ENCODE peak calls at places on chromosomes 7 and 10, in four cellular contexts. X is GM12878, S is HepG2, C is HCT116. Q is an unnamed sample.

GRCh38 chr10:18406136-18406535 is 245.3 kb downstream of the NSUN6 start:
- DNase-seq in C (peak; percentile 2), S (no peak), X (no peak), Q (no peak)

GRCh38 chr10:86817246-86817645 is 60.8 kb downstream of the BMPR1A start:
- DNase-seq in X (no peak), S (no peak), C (no peak), Q (no peak)

GRCh38 chr10:114478281-114478680 is 74.0 kb upstream of the AFAP1L2 start:
- DNase-seq in X (no peak), C (no peak), S (no peak), Q (no peak)

GRCh38 chr10:7260412-7260900 is 150.4 kb downstream of the SFMBT2 start:
- DNase-seq in X (peak; percentile 30), C (peak; percentile 22), S (peak; percentile 45), Q (peak; percentile 65)

GRCh38 chr10:110916554-110917346 is 2.2 kb downstream of the BBIP1 start:
- DNase-seq in X (no peak), S (no peak), C (no peak), Q (no peak)

GRCh38 chr10:66025186-66025585 is 900.6 kb upstream of the LRRTM3 start:
- DNase-seq in S (no peak), X (no peak), C (no peak), Q (no peak)

GRCh38 chr7:75621124-75621523 is 117.6 kb downstream of the HIP1 start:
- DNase-seq in X (peak; percentile 12), C (no peak), S (no peak), Q (no peak)

GRCh38 chr10:74746813-74747212 is 79.6 kb upstream of the KAT6B start:
- DNase-seq in S (no peak), C (no peak), X (no peak), Q (no peak)

GRCh38 chr7:135710417-135711138 is 17.4 kb downstream of the SLC13A4 start:
- DNase-seq in S (peak; percentile 16), C (no peak), X (no peak), Q (peak; percentile 90)

GRCh38 chr10:43190775-43191174 is 52.5 kb downstream of the CSGALNACT2 start:
- DNase-seq in X (no peak), C (no peak), S (no peak), Q (no peak)

GRCh38 chr7:101154693-101155102 is 422 bp downstream of the AP1S1 start:
- DNase-seq in C (no peak), S (no peak), X (no peak), Q (no peak)

GRCh38 chr10:17244712-17245365 is 16.8 kb downstream of the VIM start:
- DNase-seq in X (no peak), S (no peak), C (no peak), Q (no peak)

GRCh38 chr7:47648301-47648900 is 66.5 kb upstream of the TNS3 start:
- DNase-seq in X (no peak), S (no peak), C (no peak), Q (no peak)

GRCh38 chr7:106365252-106366005 is 80.6 kb upstream of the NAMPT start:
- DNase-seq in C (no peak), X (peak; percentile 46), S (no peak), Q (peak; percentile 54)

GRCh38 chr7:27576360-27576944 is 86.2 kb downstream of the HIBADH start:
- DNase-seq in X (no peak), C (peak; percentile 29), S (peak; percentile 21), Q (peak; percentile 51)

GRCh38 chr10:62422068-62422590 is 48.0 kb downstream of the ZNF365 start:
- DNase-seq in S (no peak), X (no peak), C (no peak), Q (no peak)

GRCh38 chr10:101331960-101332359 is 22.0 kb upstream of the BTRC start:
- DNase-seq in S (no peak), X (no peak), C (no peak), Q (no peak)

GRCh38 chr7:157211710-157212109 is 73.0 kb downstream of the UBE3C start:
- DNase-seq in S (no peak), C (no peak), X (no peak), Q (no peak)

GRCh38 chr10:68938884-68939283 is 17.1 kb upstream of the DDX21 start:
- DNase-seq in X (no peak), S (no peak), C (no peak), Q (no peak)

GRCh38 chr7:21944616-21945373 is 904 bp downstream of the CDCA7L start:
- DNase-seq in X (no peak), C (peak; percentile 51), S (no peak), Q (no peak)

GRCh38 chr7:94216944-94217461 is 177.7 kb upstream of the COL1A2 start:
- DNase-seq in X (no peak), S (no peak), C (no peak), Q (no peak)

GRCh38 chr10:61894150-61894549 is 7.3 kb upstream of the ARID5B start:
- DNase-seq in X (no peak), C (no peak), S (no peak), Q (no peak)

GRCh38 chr7:107976620-107977019 is 26.3 kb downstream of the LAMB1 start:
- DNase-seq in S (no peak), X (no peak), C (no peak), Q (no peak)

GRCh38 chr7:66902844-66903180 is 18.2 kb upstream of the TMEM248 start:
- DNase-seq in X (no peak), S (no peak), C (no peak), Q (no peak)

GRCh38 chr7:66905689-66906088 is 15.3 kb upstream of the TMEM248 start:
- DNase-seq in X (no peak), C (no peak), S (no peak), Q (no peak)

GRCh38 chr7:66903360-66904062 is 17.5 kb upstream of the TMEM248 start:
- DNase-seq in C (no peak), X (no peak), S (no peak), Q (no peak)

GRCh38 chr7:66905243-66905642 is 15.8 kb upstream of the TMEM248 start:
- DNase-seq in S (no peak), C (no peak), X (no peak), Q (no peak)

DNA sequence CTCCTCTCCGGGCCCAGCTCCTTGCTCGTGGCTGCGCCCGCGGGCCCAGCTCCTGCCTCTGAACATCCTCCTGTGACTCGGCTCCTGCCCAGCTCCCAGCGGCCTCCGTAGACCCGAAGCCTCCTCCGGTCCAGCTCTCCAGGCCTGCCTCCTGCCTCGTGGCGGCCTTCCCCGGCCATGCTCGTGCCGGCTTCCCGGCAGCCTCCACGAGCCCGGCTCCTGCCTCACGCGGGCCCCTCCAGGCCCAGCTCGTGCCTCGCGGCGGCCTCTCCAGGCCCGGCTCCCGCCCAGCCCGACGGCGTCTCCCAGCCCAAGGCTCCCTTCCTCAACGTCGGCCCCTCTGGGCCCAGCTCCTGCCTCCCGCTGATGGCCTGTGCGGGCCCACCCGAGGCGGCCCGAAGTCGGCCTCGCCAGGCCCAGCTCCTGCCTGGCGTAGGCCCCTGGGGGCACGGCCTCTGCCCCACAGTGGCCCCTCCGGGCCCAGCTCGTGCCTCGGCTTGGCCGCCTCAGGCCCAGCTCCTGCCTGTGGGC is 16.9 kb upstream of the TMEM248 start:
- DNase-seq in C (no peak), X (no peak), S (no peak), Q (no peak)
- TF ChIP-seq CEBPB in C (no peak), X (no peak), S (no peak), Q (no peak)

DNA sequence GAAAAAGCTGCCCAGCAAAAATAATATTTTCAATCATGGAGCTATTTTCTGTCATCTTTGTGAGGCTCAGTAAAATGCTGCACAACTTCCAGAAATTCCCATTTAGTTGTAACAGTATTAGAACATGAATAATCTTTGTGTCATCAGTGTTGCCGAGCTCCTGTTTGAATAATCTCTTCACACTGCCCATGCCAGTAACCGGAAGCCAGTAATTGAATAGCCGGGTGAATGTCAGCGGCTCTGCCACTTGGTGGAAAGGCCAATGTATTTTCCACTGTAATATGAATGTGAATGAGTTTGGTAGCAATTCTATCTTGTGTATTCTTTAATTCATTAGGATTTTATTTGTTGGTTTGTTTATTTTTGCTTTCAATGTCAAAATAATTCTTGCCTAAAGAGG is 172.5 kb upstream of the INSYN2A start:
- DNase-seq in X (no peak), C (no peak), S (no peak), Q (no peak)
- TF ChIP-seq ZBTB33 in X (no peak), C (no peak), S (no peak), Q (no peak)

GRCh38 chr10:125621052-125621451 is 61.9 kb downstream of the TEX36 start:
- DNase-seq in X (no peak), C (no peak), S (no peak), Q (no peak)
- TF ChIP-seq CEBPB in X (no peak), C (no peak), S (no peak), Q (no peak)

GRCh38 chr10:79185067-79185774 is 116.5 kb downstream of the ZMIZ1 start:
- DNase-seq in C (no peak), X (no peak), S (peak; percentile 85), Q (no peak)
- TF ChIP-seq ZBTB33 in C (no peak), X (no peak), S (no peak), Q (no peak)

GRCh38 chr10:77004917-77005564 is 632.6 kb downstream of the KCNMA1 start:
- DNase-seq in S (peak; percentile 32), C (peak; percentile 18), X (no peak), Q (peak; percentile 54)
- TF ChIP-seq CEBPB in S (no peak), C (no peak), X (no peak), Q (no peak)

GRCh38 chr10:12835709-12836108 is 165.8 kb downstream of the CCDC3 start:
- DNase-seq in C (peak; percentile 15), X (no peak), S (no peak), Q (no peak)
- TF ChIP-seq ZBTB33 in C (no peak), X (no peak), S (no peak), Q (no peak)

GRCh38 chr7:79880312-79880711 is 254.3 kb upstream of the GNAI1 start:
- DNase-seq in X (no peak), S (no peak), C (no peak), Q (no peak)
- TF ChIP-seq CEBPB in X (no peak), S (no peak), C (no peak), Q (no peak)

GRCh38 chr7:54394877-54395276 is 147.3 kb upstream of the VSTM2A start:
- DNase-seq in S (no peak), X (no peak), C (no peak), Q (no peak)
- TF ChIP-seq ZBTB33 in S (no peak), X (no peak), C (no peak), Q (no peak)